ENCODE peak calls at places on chromosomes 6 and 20, in ten cellular contexts. One of them, this sample, is unnamed.

GRCh38 chr6:14464049-14464448 is 346.5 kb downstream of the CD83 start:
- DNase-seq in PC-3: no peak
- DNase-seq in B cell: no peak
- DNase-seq in BJ: no peak
- DNase-seq in CD8-positive, alpha-beta T cell: no peak
- DNase-seq in cardiac muscle cell: no peak
- DNase-seq in AG09309: no peak
- DNase-seq in glutamatergic neuron: no peak
- DNase-seq in MCF 10A: peak
- DNase-seq in neural progenitor cell: peak
- DNase-seq in this sample: no peak

GRCh38 chr6:123676793-123677192 is 40.0 kb upstream of the TRDN start:
- DNase-seq in PC-3: no peak
- DNase-seq in B cell: no peak
- DNase-seq in BJ: no peak
- DNase-seq in CD8-positive, alpha-beta T cell: no peak
- DNase-seq in cardiac muscle cell: no peak
- DNase-seq in AG09309: no peak
- DNase-seq in glutamatergic neuron: no peak
- DNase-seq in MCF 10A: no peak
- DNase-seq in neural progenitor cell: no peak
- DNase-seq in this sample: no peak

GRCh38 chr20:22768266-22768665 is 183.9 kb upstream of the FOXA2 start:
- DNase-seq in PC-3: no peak
- DNase-seq in B cell: no peak
- DNase-seq in BJ: no peak
- DNase-seq in CD8-positive, alpha-beta T cell: no peak
- DNase-seq in cardiac muscle cell: no peak
- DNase-seq in AG09309: no peak
- DNase-seq in glutamatergic neuron: no peak
- DNase-seq in MCF 10A: no peak
- DNase-seq in neural progenitor cell: no peak
- DNase-seq in this sample: no peak

GRCh38 chr20:14881518-14881917 is 544.1 kb upstream of the FLRT3 start:
- DNase-seq in PC-3: no peak
- DNase-seq in B cell: no peak
- DNase-seq in BJ: no peak
- DNase-seq in CD8-positive, alpha-beta T cell: no peak
- DNase-seq in cardiac muscle cell: no peak
- DNase-seq in AG09309: no peak
- DNase-seq in glutamatergic neuron: no peak
- DNase-seq in MCF 10A: no peak
- DNase-seq in neural progenitor cell: no peak
- DNase-seq in this sample: no peak

GRCh38 chr6:134535831-134536230 is 217.9 kb upstream of the SGK1 start:
- DNase-seq in PC-3: peak
- DNase-seq in B cell: no peak
- DNase-seq in BJ: no peak
- DNase-seq in CD8-positive, alpha-beta T cell: no peak
- DNase-seq in cardiac muscle cell: no peak
- DNase-seq in AG09309: no peak
- DNase-seq in glutamatergic neuron: no peak
- DNase-seq in MCF 10A: no peak
- DNase-seq in neural progenitor cell: no peak
- DNase-seq in this sample: no peak

GRCh38 chr20:61934716-61935530 is 130.8 kb downstream of the TAF4 start:
- DNase-seq in PC-3: no peak
- DNase-seq in B cell: no peak
- DNase-seq in BJ: peak
- DNase-seq in CD8-positive, alpha-beta T cell: no peak
- DNase-seq in cardiac muscle cell: no peak
- DNase-seq in AG09309: no peak
- DNase-seq in glutamatergic neuron: no peak
- DNase-seq in MCF 10A: no peak
- DNase-seq in neural progenitor cell: no peak
- DNase-seq in this sample: no peak

GRCh38 chr6:149854532-149854931 is 9.6 kb downstream of the LRP11 start:
- DNase-seq in PC-3: peak
- DNase-seq in B cell: no peak
- DNase-seq in BJ: no peak
- DNase-seq in CD8-positive, alpha-beta T cell: no peak
- DNase-seq in cardiac muscle cell: no peak
- DNase-seq in AG09309: no peak
- DNase-seq in glutamatergic neuron: no peak
- DNase-seq in MCF 10A: peak
- DNase-seq in neural progenitor cell: no peak
- DNase-seq in this sample: no peak

GRCh38 chr20:25000268-25000801 is 7.8 kb upstream of the APMAP start:
- DNase-seq in PC-3: peak
- DNase-seq in B cell: no peak
- DNase-seq in BJ: peak
- DNase-seq in CD8-positive, alpha-beta T cell: no peak
- DNase-seq in cardiac muscle cell: no peak
- DNase-seq in AG09309: peak
- DNase-seq in glutamatergic neuron: no peak
- DNase-seq in MCF 10A: peak
- DNase-seq in neural progenitor cell: no peak
- DNase-seq in this sample: no peak

GRCh38 chr20:15942130-15942529 is 631.1 kb downstream of the KIF16B start:
- DNase-seq in PC-3: peak
- DNase-seq in B cell: no peak
- DNase-seq in BJ: no peak
- DNase-seq in CD8-positive, alpha-beta T cell: no peak
- DNase-seq in cardiac muscle cell: no peak
- DNase-seq in AG09309: no peak
- DNase-seq in glutamatergic neuron: no peak
- DNase-seq in MCF 10A: peak
- DNase-seq in neural progenitor cell: no peak
- DNase-seq in this sample: no peak

GRCh38 chr20:5531318-5532081 is 214.7 kb upstream of the PROKR2 start:
- DNase-seq in PC-3: peak
- DNase-seq in B cell: no peak
- DNase-seq in BJ: no peak
- DNase-seq in CD8-positive, alpha-beta T cell: no peak
- DNase-seq in cardiac muscle cell: no peak
- DNase-seq in AG09309: no peak
- DNase-seq in glutamatergic neuron: no peak
- DNase-seq in MCF 10A: peak
- DNase-seq in neural progenitor cell: no peak
- DNase-seq in this sample: no peak

GRCh38 chr6:168450921-168451320 is 9.9 kb downstream of the SMOC2 start:
- DNase-seq in PC-3: no peak
- DNase-seq in B cell: no peak
- DNase-seq in BJ: no peak
- DNase-seq in CD8-positive, alpha-beta T cell: no peak
- DNase-seq in cardiac muscle cell: no peak
- DNase-seq in AG09309: no peak
- DNase-seq in glutamatergic neuron: no peak
- DNase-seq in MCF 10A: no peak
- DNase-seq in neural progenitor cell: no peak
- DNase-seq in this sample: no peak

GRCh38 chr20:8720089-8720488 is 348.8 kb upstream of the PLCB4 start:
- DNase-seq in PC-3: no peak
- DNase-seq in B cell: no peak
- DNase-seq in BJ: no peak
- DNase-seq in CD8-positive, alpha-beta T cell: no peak
- DNase-seq in cardiac muscle cell: no peak
- DNase-seq in AG09309: no peak
- DNase-seq in glutamatergic neuron: no peak
- DNase-seq in MCF 10A: peak
- DNase-seq in neural progenitor cell: no peak
- DNase-seq in this sample: no peak

GRCh38 chr20:8721098-8721497 is 347.8 kb upstream of the PLCB4 start:
- DNase-seq in PC-3: peak
- DNase-seq in B cell: no peak
- DNase-seq in BJ: no peak
- DNase-seq in CD8-positive, alpha-beta T cell: no peak
- DNase-seq in cardiac muscle cell: peak
- DNase-seq in AG09309: no peak
- DNase-seq in glutamatergic neuron: peak
- DNase-seq in MCF 10A: peak
- DNase-seq in neural progenitor cell: peak
- DNase-seq in this sample: peak

GRCh38 chr20:8722277-8722928 is 346.5 kb upstream of the PLCB4 start:
- DNase-seq in PC-3: peak
- DNase-seq in B cell: peak
- DNase-seq in BJ: no peak
- DNase-seq in CD8-positive, alpha-beta T cell: peak
- DNase-seq in cardiac muscle cell: peak
- DNase-seq in AG09309: peak
- DNase-seq in glutamatergic neuron: peak
- DNase-seq in MCF 10A: peak
- DNase-seq in neural progenitor cell: peak
- DNase-seq in this sample: peak

GRCh38 chr20:8724884-8725283 is 344.0 kb upstream of the PLCB4 start:
- DNase-seq in PC-3: no peak
- DNase-seq in B cell: no peak
- DNase-seq in BJ: no peak
- DNase-seq in CD8-positive, alpha-beta T cell: no peak
- DNase-seq in cardiac muscle cell: no peak
- DNase-seq in AG09309: no peak
- DNase-seq in glutamatergic neuron: no peak
- DNase-seq in MCF 10A: no peak
- DNase-seq in neural progenitor cell: no peak
- DNase-seq in this sample: no peak

GRCh38 chr20:8723296-8723695 is 345.6 kb upstream of the PLCB4 start:
- DNase-seq in PC-3: no peak
- DNase-seq in B cell: no peak
- DNase-seq in BJ: no peak
- DNase-seq in CD8-positive, alpha-beta T cell: no peak
- DNase-seq in cardiac muscle cell: no peak
- DNase-seq in AG09309: no peak
- DNase-seq in glutamatergic neuron: no peak
- DNase-seq in MCF 10A: no peak
- DNase-seq in neural progenitor cell: no peak
- DNase-seq in this sample: no peak
- TF ChIP-seq CTCF in PC-3: no peak
- TF ChIP-seq CTCF in B cell: no peak
- TF ChIP-seq CTCF in BJ: no peak
- TF ChIP-seq CTCF in CD8-positive, alpha-beta T cell: no peak
- TF ChIP-seq CTCF in cardiac muscle cell: no peak
- TF ChIP-seq CTCF in AG09309: no peak
- TF ChIP-seq CTCF in glutamatergic neuron: no peak
- TF ChIP-seq CTCF in MCF 10A: no peak
- TF ChIP-seq CTCF in neural progenitor cell: no peak
- TF ChIP-seq CTCF in this sample: no peak

GRCh38 chr6:63923139-63923739 is 287.6 kb downstream of the PHF3 start:
- DNase-seq in PC-3: peak
- DNase-seq in B cell: no peak
- DNase-seq in BJ: no peak
- DNase-seq in CD8-positive, alpha-beta T cell: no peak
- DNase-seq in cardiac muscle cell: peak
- DNase-seq in AG09309: no peak
- DNase-seq in glutamatergic neuron: no peak
- DNase-seq in MCF 10A: peak
- DNase-seq in neural progenitor cell: peak
- DNase-seq in this sample: peak
- TF ChIP-seq CTCF in PC-3: peak
- TF ChIP-seq CTCF in B cell: peak
- TF ChIP-seq CTCF in BJ: peak
- TF ChIP-seq CTCF in CD8-positive, alpha-beta T cell: peak
- TF ChIP-seq CTCF in cardiac muscle cell: peak
- TF ChIP-seq CTCF in AG09309: peak
- TF ChIP-seq CTCF in glutamatergic neuron: peak
- TF ChIP-seq CTCF in MCF 10A: peak
- TF ChIP-seq CTCF in neural progenitor cell: peak
- TF ChIP-seq CTCF in this sample: peak

GRCh38 chr20:34506480-34506879 is 9.7 kb upstream of the DYNLRB1 start:
- DNase-seq in PC-3: no peak
- DNase-seq in B cell: no peak
- DNase-seq in BJ: no peak
- DNase-seq in CD8-positive, alpha-beta T cell: no peak
- DNase-seq in cardiac muscle cell: no peak
- DNase-seq in AG09309: no peak
- DNase-seq in glutamatergic neuron: no peak
- DNase-seq in MCF 10A: no peak
- DNase-seq in neural progenitor cell: no peak
- DNase-seq in this sample: no peak
- TF ChIP-seq CTCF in PC-3: no peak
- TF ChIP-seq CTCF in B cell: no peak
- TF ChIP-seq CTCF in BJ: no peak
- TF ChIP-seq CTCF in CD8-positive, alpha-beta T cell: no peak
- TF ChIP-seq CTCF in cardiac muscle cell: no peak
- TF ChIP-seq CTCF in AG09309: no peak
- TF ChIP-seq CTCF in glutamatergic neuron: no peak
- TF ChIP-seq CTCF in MCF 10A: no peak
- TF ChIP-seq CTCF in neural progenitor cell: no peak
- TF ChIP-seq CTCF in this sample: no peak

GRCh38 chr6:4017058-4017457 is 61.9 kb downstream of the FAM217A start:
- DNase-seq in PC-3: no peak
- DNase-seq in B cell: no peak
- DNase-seq in BJ: no peak
- DNase-seq in CD8-positive, alpha-beta T cell: no peak
- DNase-seq in cardiac muscle cell: no peak
- DNase-seq in AG09309: no peak
- DNase-seq in glutamatergic neuron: no peak
- DNase-seq in MCF 10A: no peak
- DNase-seq in neural progenitor cell: no peak
- DNase-seq in this sample: no peak
- TF ChIP-seq CTCF in PC-3: no peak
- TF ChIP-seq CTCF in B cell: no peak
- TF ChIP-seq CTCF in BJ: no peak
- TF ChIP-seq CTCF in CD8-positive, alpha-beta T cell: no peak
- TF ChIP-seq CTCF in cardiac muscle cell: no peak
- TF ChIP-seq CTCF in AG09309: no peak
- TF ChIP-seq CTCF in glutamatergic neuron: no peak
- TF ChIP-seq CTCF in MCF 10A: no peak
- TF ChIP-seq CTCF in neural progenitor cell: no peak
- TF ChIP-seq CTCF in this sample: no peak

GRCh38 chr20:47521059-47521808 is 19.5 kb downstream of the NCOA3 start:
- DNase-seq in PC-3: no peak
- DNase-seq in B cell: no peak
- DNase-seq in BJ: no peak
- DNase-seq in CD8-positive, alpha-beta T cell: no peak
- DNase-seq in cardiac muscle cell: no peak
- DNase-seq in AG09309: no peak
- DNase-seq in glutamatergic neuron: no peak
- DNase-seq in MCF 10A: no peak
- DNase-seq in neural progenitor cell: peak
- DNase-seq in this sample: no peak
- TF ChIP-seq CTCF in PC-3: peak
- TF ChIP-seq CTCF in B cell: peak
- TF ChIP-seq CTCF in BJ: peak
- TF ChIP-seq CTCF in CD8-positive, alpha-beta T cell: no peak
- TF ChIP-seq CTCF in cardiac muscle cell: peak
- TF ChIP-seq CTCF in AG09309: no peak
- TF ChIP-seq CTCF in glutamatergic neuron: no peak
- TF ChIP-seq CTCF in MCF 10A: no peak
- TF ChIP-seq CTCF in neural progenitor cell: peak
- TF ChIP-seq CTCF in this sample: no peak